ENCODE peak calls at places on chromosomes 7 and 10, in five cellular contexts. O, D, A, B and J are unnamed samples.

GRCh38 chr7:79282051-79282694 is 171.3 kb downstream of the MAGI2 start:
- DNase-seq in A (no peak), B (no peak), D (no peak), O (no peak), J (peak; percentile 29)

GRCh38 chr7:81161459-81162075 is 242.7 kb upstream of the SEMA3C start:
- DNase-seq in A (no peak), O (peak; percentile 60), B (no peak), D (no peak), J (no peak)

GRCh38 chr7:21980921-21981320 is 35.2 kb upstream of the CDCA7L start:
- DNase-seq in A (no peak), O (no peak), B (no peak), D (no peak), J (no peak)

GRCh38 chr7:128409435-128410091 is at the start of gene IMPDH1:
- DNase-seq in B (peak; percentile 92), O (peak; percentile 44), D (peak; percentile 90), A (peak; percentile 76), J (peak; percentile 87)

GRCh38 chr10:52755297-52756062 is 17.1 kb downstream of the MBL2 start:
- DNase-seq in O (no peak), A (no peak), B (no peak), D (no peak), J (no peak)

GRCh38 chr7:116139007-116139406 is 71.3 kb upstream of the TES start:
- DNase-seq in A (no peak), B (no peak), O (no peak), D (no peak), J (peak; percentile 80)

GRCh38 chr7:96167424-96167823 is 154.5 kb downstream of the SLC25A13 start:
- DNase-seq in B (no peak), A (no peak), D (no peak), O (peak; percentile 15), J (no peak)

GRCh38 chr7:30469303-30469702 is 9.3 kb downstream of the NOD1 start:
- DNase-seq in B (peak; percentile 85), A (peak; percentile 56), O (no peak), D (no peak), J (peak; percentile 34)

GRCh38 chr10:54985732-54986131 is 184.7 kb upstream of the PCDH15 start:
- DNase-seq in O (no peak), A (no peak), D (no peak), B (no peak), J (no peak)

GRCh38 chr10:123855013-123855684 is 36.5 kb downstream of the CPXM2 start:
- DNase-seq in D (no peak), B (no peak), O (no peak), A (no peak), J (no peak)

GRCh38 chr7:30171753-30172447 is 37.1 kb downstream of the MTURN start:
- DNase-seq in O (no peak), A (no peak), B (no peak), D (no peak), J (no peak)

GRCh38 chr10:62554632-62555199 is 180.5 kb downstream of the ZNF365 start:
- DNase-seq in B (no peak), D (no peak), A (no peak), O (no peak), J (no peak)

GRCh38 chr7:87354749-87355148 is 9.3 kb downstream of the CROT start:
- DNase-seq in A (no peak), B (no peak), O (peak; percentile 0), D (no peak), J (no peak)

GRCh38 chr10:22548343-22548742 is 166.0 kb downstream of the PIP4K2A start:
- DNase-seq in A (no peak), B (no peak), O (no peak), D (no peak), J (no peak)

GRCh38 chr10:119378737-119379067 is 163.8 kb downstream of the RGS10 start:
- DNase-seq in O (no peak), B (no peak), A (no peak), D (no peak), J (no peak)

GRCh38 chr7:121480058-121480457 is 84.0 kb upstream of the FAM3C start:
- DNase-seq in A (no peak), B (no peak), D (no peak), O (no peak), J (no peak)

GRCh38 chr10:77606751-77607150 is 30.9 kb downstream of the KCNMA1 start:
- DNase-seq in B (no peak), A (no peak), O (no peak), D (no peak), J (no peak)

GRCh38 chr10:62248465-62248864 is 20.2 kb downstream of the RTKN2 start:
- DNase-seq in O (no peak), A (no peak), B (no peak), D (no peak), J (no peak)

GRCh38 chr10:121823993-121824463 is 103.8 kb downstream of the ATE1 start:
- DNase-seq in D (no peak), B (no peak), O (peak; percentile 54), A (peak; percentile 12), J (peak; percentile 15)